ENCODE peak calls at places on chromosomes 2 and 18, in seven cellular contexts. T is GM23338, D is cardiac muscle cell, M is endodermal cell, G is ovary, V is breast epithelium, H is right lobe of liver. U is an unnamed sample. For H3K36me3, the result is how much of the 10 kb centered on the place peaks cover.

GRCh38 chr18:13175754-13176210 is 42.8 kb upstream of the LDLRAD4 start:
- DNase-seq in T (no peak), D (no peak), M (no peak), G (no peak), V (no peak), H (peak), U (no peak)

GRCh38 chr2:65420712-65421431 is 11.5 kb downstream of the SPRED2 start:
- DNase-seq in T (peak), D (no peak), M (peak), G (no peak), V (no peak), H (no peak), U (no peak)

GRCh38 chr2:160209457-160209856 is 9.4 kb upstream of the ITGB6 start:
- DNase-seq in T (no peak), D (no peak), M (no peak), G (no peak), V (no peak), H (no peak), U (no peak)

GRCh38 chr2:207847807-207848544 is 78.3 kb upstream of the FZD5 start:
- DNase-seq in T (peak), D (no peak), M (peak), G (no peak), V (no peak), H (no peak), U (no peak)

GRCh38 chr2:200467806-200468686 is 41.8 kb downstream of the KCTD18 start:
- DNase-seq in T (no peak), D (no peak), M (no peak), G (no peak), V (no peak), H (no peak), U (peak)

GRCh38 chr18:49335677-49336076 is 124.8 kb downstream of the DYM start:
- DNase-seq in T (peak), D (no peak), M (no peak), G (no peak), V (no peak), H (no peak), U (peak)

GRCh38 chr2:12131975-12132374 is 385.5 kb downstream of the LPIN1 start:
- DNase-seq in T (no peak), D (no peak), M (no peak), G (no peak), V (no peak), H (no peak), U (no peak)

GRCh38 chr2:151886235-151886634 is 58.0 kb upstream of the ARL5A start:
- DNase-seq in T (no peak), D (no peak), M (no peak), G (no peak), V (no peak), H (no peak), U (no peak)

GRCh38 chr2:236629961-236630872 is 60.6 kb downstream of the ACKR3 start:
- DNase-seq in T (no peak), D (peak), M (peak), G (no peak), V (no peak), H (no peak), U (no peak)

GRCh38 chr2:241575624-241576292 is 17.2 kb downstream of the BOK start:
- DNase-seq in T (no peak), D (no peak), M (no peak), G (no peak), V (no peak), H (no peak), U (no peak)

GRCh38 chr2:2147024-2147900 is 183.8 kb downstream of the MYT1L start:
- DNase-seq in T (peak), D (no peak), M (peak), G (no peak), V (no peak), H (no peak), U (no peak)

GRCh38 chr2:120912101-120912985 is 176.7 kb downstream of the GLI2 start:
- DNase-seq in T (no peak), D (no peak), M (no peak), G (peak), V (no peak), H (peak), U (no peak)

GRCh38 chr2:30653847-30654246 is 153.4 kb downstream of the CAPN13 start:
- DNase-seq in T (no peak), D (no peak), M (no peak), G (no peak), V (no peak), H (no peak), U (no peak)

GRCh38 chr2:31347788-31348187 is 66.8 kb downstream of the XDH start:
- DNase-seq in T (peak), D (no peak), M (no peak), G (no peak), V (no peak), H (no peak), U (no peak)

GRCh38 chr2:166628478-166629136 is 134.6 kb upstream of the SCN7A start:
- DNase-seq in T (peak), D (no peak), M (peak), G (no peak), V (no peak), H (no peak), U (no peak)

GRCh38 chr2:166627893-166628292 is 133.8 kb upstream of the SCN7A start:
- DNase-seq in T (no peak), D (peak), M (no peak), G (no peak), V (no peak), H (no peak), U (no peak)

GRCh38 chr2:166625670-166626069 is 131.6 kb upstream of the SCN7A start:
- DNase-seq in T (no peak), D (no peak), M (no peak), G (no peak), V (no peak), H (no peak), U (no peak)
- H3K4me3 ChIP-seq in T (no peak), D (no peak), M (no peak), G (no peak), V (no peak), H (no peak), U (no peak)

DNA sequence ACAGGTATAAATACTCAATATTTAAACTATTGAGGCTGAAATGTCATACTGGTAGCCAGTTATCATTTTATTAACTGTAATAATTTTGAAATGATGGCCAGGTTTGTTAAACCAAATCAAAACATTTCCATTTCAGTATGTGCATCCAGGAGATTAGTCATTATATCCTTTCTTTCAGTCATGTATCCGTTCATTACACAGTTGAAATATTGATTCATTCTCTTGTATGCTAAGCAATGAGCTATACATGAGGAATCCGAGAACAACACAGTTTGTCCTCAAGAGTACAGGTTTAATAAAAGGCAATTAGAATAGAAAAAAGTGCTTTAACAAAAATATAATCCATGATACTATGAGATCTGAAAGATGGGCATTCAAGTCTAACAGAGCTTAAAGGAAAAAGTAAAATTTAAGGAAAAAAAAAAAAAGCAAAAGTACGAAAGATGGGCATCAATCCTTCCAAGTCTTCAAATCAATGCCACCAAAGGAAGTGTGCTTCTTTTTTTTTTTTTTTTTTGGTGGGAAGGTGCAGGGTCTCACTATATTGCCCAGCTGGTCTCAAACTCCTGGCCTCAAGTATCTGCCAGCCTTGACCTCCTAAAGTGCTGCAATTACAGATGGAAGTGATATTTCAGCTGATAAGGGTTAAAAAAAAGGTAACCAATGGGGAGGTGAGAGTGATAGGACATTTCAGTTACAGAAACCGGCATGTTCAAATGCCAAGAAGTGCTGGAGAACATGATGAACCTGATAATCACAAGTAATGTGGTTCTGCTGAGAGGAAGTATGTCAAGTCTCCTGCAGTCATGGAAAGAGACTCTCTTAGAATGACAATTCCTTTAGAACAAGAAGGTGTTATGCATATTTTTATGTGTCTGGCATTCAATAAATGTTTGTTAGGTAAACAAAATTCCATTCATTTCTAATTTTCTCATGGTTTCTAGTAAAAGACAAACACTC is 35.8 kb downstream of the PUM2 start:
- DNase-seq in T (peak), D (no peak), M (no peak), G (no peak), V (no peak), H (no peak), U (no peak)
- H3K36me3 ChIP-seq in T (under half), D (under half), M (half or more), G (under half), V (under half), H (under half), U (under half)

GRCh38 chr2:167294031-167294774 is 405.9 kb downstream of the XIRP2 start:
- DNase-seq in T (peak), D (peak), M (peak), G (peak), V (no peak), H (no peak), U (no peak)

GRCh38 chr2:167297292-167297691 is 409.0 kb downstream of the XIRP2 start:
- DNase-seq in T (no peak), D (no peak), M (no peak), G (no peak), V (no peak), H (no peak), U (no peak)

GRCh38 chr2:167293172-167293781 is 405.0 kb downstream of the XIRP2 start:
- DNase-seq in T (peak), D (peak), M (no peak), G (no peak), V (no peak), H (no peak), U (no peak)

GRCh38 chr2:167292430-167293171 is 404.3 kb downstream of the XIRP2 start:
- DNase-seq in T (peak), D (peak), M (peak), G (peak), V (peak), H (peak), U (peak)

GRCh38 chr2:167294775-167295140 is 406.5 kb downstream of the XIRP2 start:
- DNase-seq in T (no peak), D (no peak), M (no peak), G (no peak), V (no peak), H (no peak), U (no peak)
- H3K4me3 ChIP-seq in T (peak), D (peak), M (peak), G (peak), V (peak), H (no peak), U (no peak)

GRCh38 chr18:9570255-9570654 is 44.1 kb downstream of the PPP4R1 start:
- DNase-seq in T (no peak), D (no peak), M (no peak), G (no peak), V (no peak), H (no peak), U (no peak)
- H3K36me3 ChIP-seq in T (under half), D (under half), M (half or more), G (under half), V (under half), H (under half), U (under half)

U was measured in CD4-positive, alpha-beta memory T cell.